ENCODE peak calls at places on chromosomes 13 and 19, in nine cellular contexts. One of them, this sample, is unnamed.

GRCh38 chr19:36215276-36216171 is 618 bp downstream of the ZNF146 start:
- DNase-seq in dorsolateral prefrontal cortex: no peak
- DNase-seq in A549: peak
- DNase-seq in fibroblast of lung: peak
- DNase-seq in GM23338: peak
- DNase-seq in adrenal gland: no peak
- DNase-seq in fibroblast of pulmonary artery: peak
- DNase-seq in pancreas: no peak
- DNase-seq in IMR-90: peak
- DNase-seq in this sample: peak

GRCh38 chr13:23608704-23609413 is 38.6 kb downstream of the TNFRSF19 start:
- DNase-seq in dorsolateral prefrontal cortex: no peak
- DNase-seq in A549: no peak
- DNase-seq in fibroblast of lung: no peak
- DNase-seq in GM23338: no peak
- DNase-seq in adrenal gland: peak
- DNase-seq in fibroblast of pulmonary artery: no peak
- DNase-seq in pancreas: peak
- DNase-seq in IMR-90: peak
- DNase-seq in this sample: peak

GRCh38 chr13:27274631-27275030 is 4.0 kb downstream of the RASL11A start:
- DNase-seq in dorsolateral prefrontal cortex: no peak
- DNase-seq in A549: no peak
- DNase-seq in fibroblast of lung: no peak
- DNase-seq in GM23338: no peak
- DNase-seq in adrenal gland: no peak
- DNase-seq in fibroblast of pulmonary artery: no peak
- DNase-seq in pancreas: no peak
- DNase-seq in IMR-90: no peak
- DNase-seq in this sample: no peak

GRCh38 chr13:30120133-30120822 is 187.1 kb downstream of the KATNAL1 start:
- DNase-seq in dorsolateral prefrontal cortex: no peak
- DNase-seq in A549: no peak
- DNase-seq in fibroblast of lung: no peak
- DNase-seq in GM23338: no peak
- DNase-seq in adrenal gland: no peak
- DNase-seq in fibroblast of pulmonary artery: no peak
- DNase-seq in pancreas: no peak
- DNase-seq in IMR-90: no peak
- DNase-seq in this sample: no peak

GRCh38 chr13:44629465-44630183 is 53.5 kb upstream of the TSC22D1 start:
- DNase-seq in dorsolateral prefrontal cortex: no peak
- DNase-seq in A549: no peak
- DNase-seq in fibroblast of lung: peak
- DNase-seq in GM23338: no peak
- DNase-seq in adrenal gland: no peak
- DNase-seq in fibroblast of pulmonary artery: peak
- DNase-seq in pancreas: no peak
- DNase-seq in IMR-90: peak
- DNase-seq in this sample: peak

GRCh38 chr19:12664406-12665280 is 1.9 kb downstream of the MAN2B1 start:
- DNase-seq in dorsolateral prefrontal cortex: no peak
- DNase-seq in A549: no peak
- DNase-seq in fibroblast of lung: no peak
- DNase-seq in GM23338: peak
- DNase-seq in adrenal gland: no peak
- DNase-seq in fibroblast of pulmonary artery: no peak
- DNase-seq in pancreas: no peak
- DNase-seq in IMR-90: no peak
- DNase-seq in this sample: peak

GRCh38 chr19:43432866-43433673 is 18.4 kb downstream of the TEX101 start:
- DNase-seq in dorsolateral prefrontal cortex: no peak
- DNase-seq in A549: peak
- DNase-seq in fibroblast of lung: peak
- DNase-seq in GM23338: peak
- DNase-seq in adrenal gland: peak
- DNase-seq in fibroblast of pulmonary artery: peak
- DNase-seq in pancreas: peak
- DNase-seq in IMR-90: peak
- DNase-seq in this sample: peak

GRCh38 chr19:4096049-4096892 is 27.7 kb downstream of the MAP2K2 start:
- DNase-seq in dorsolateral prefrontal cortex: no peak
- DNase-seq in A549: no peak
- DNase-seq in fibroblast of lung: no peak
- DNase-seq in GM23338: no peak
- DNase-seq in adrenal gland: peak
- DNase-seq in fibroblast of pulmonary artery: no peak
- DNase-seq in pancreas: no peak
- DNase-seq in IMR-90: no peak
- DNase-seq in this sample: no peak

GRCh38 chr13:100811431-100811830 is 136.8 kb upstream of the TMTC4 start:
- DNase-seq in dorsolateral prefrontal cortex: no peak
- DNase-seq in A549: no peak
- DNase-seq in fibroblast of lung: no peak
- DNase-seq in GM23338: no peak
- DNase-seq in adrenal gland: no peak
- DNase-seq in fibroblast of pulmonary artery: no peak
- DNase-seq in pancreas: no peak
- DNase-seq in IMR-90: no peak
- DNase-seq in this sample: no peak

GRCh38 chr19:23321953-23322549 is 71.9 kb upstream of the ZNF724 start:
- DNase-seq in dorsolateral prefrontal cortex: no peak
- DNase-seq in A549: no peak
- DNase-seq in fibroblast of lung: no peak
- DNase-seq in GM23338: no peak
- DNase-seq in adrenal gland: no peak
- DNase-seq in fibroblast of pulmonary artery: no peak
- DNase-seq in pancreas: no peak
- DNase-seq in IMR-90: no peak
- DNase-seq in this sample: no peak

GRCh38 chr19:398719-399118 is 10.2 kb downstream of the C2CD4C start:
- DNase-seq in dorsolateral prefrontal cortex: peak
- DNase-seq in A549: no peak
- DNase-seq in fibroblast of lung: no peak
- DNase-seq in GM23338: no peak
- DNase-seq in adrenal gland: no peak
- DNase-seq in fibroblast of pulmonary artery: no peak
- DNase-seq in pancreas: peak
- DNase-seq in IMR-90: no peak
- DNase-seq in this sample: no peak
- TF ChIP-seq CTCF in dorsolateral prefrontal cortex: no peak
- TF ChIP-seq CTCF in A549: no peak
- TF ChIP-seq CTCF in fibroblast of lung: no peak
- TF ChIP-seq CTCF in GM23338: no peak
- TF ChIP-seq CTCF in adrenal gland: no peak
- TF ChIP-seq CTCF in fibroblast of pulmonary artery: no peak
- TF ChIP-seq CTCF in pancreas: no peak
- TF ChIP-seq CTCF in IMR-90: no peak
- TF ChIP-seq CTCF in this sample: no peak

DNA sequence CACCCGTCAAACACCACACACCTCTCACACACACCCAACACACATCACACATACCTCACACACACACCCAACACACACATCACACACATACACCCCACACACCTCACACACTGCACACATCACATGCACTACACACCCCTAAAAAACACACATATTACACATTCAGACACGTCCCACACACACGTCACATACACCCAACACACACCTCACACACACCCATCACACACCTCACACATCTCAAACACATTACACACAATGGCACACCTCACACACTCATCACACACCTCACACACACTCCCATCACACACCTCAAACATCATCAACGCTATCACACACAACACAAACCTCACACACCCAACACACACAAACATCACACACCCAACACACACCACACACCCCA is 133.1 kb downstream of the CRYL1 start:
- DNase-seq in dorsolateral prefrontal cortex: no peak
- DNase-seq in A549: no peak
- DNase-seq in fibroblast of lung: no peak
- DNase-seq in GM23338: no peak
- DNase-seq in adrenal gland: no peak
- DNase-seq in fibroblast of pulmonary artery: no peak
- DNase-seq in pancreas: no peak
- DNase-seq in IMR-90: no peak
- DNase-seq in this sample: no peak
- H3K4me3 ChIP-seq in dorsolateral prefrontal cortex: no peak
- H3K4me3 ChIP-seq in A549: no peak
- H3K4me3 ChIP-seq in fibroblast of lung: no peak
- H3K4me3 ChIP-seq in GM23338: no peak
- H3K4me3 ChIP-seq in adrenal gland: no peak
- H3K4me3 ChIP-seq in fibroblast of pulmonary artery: no peak
- H3K4me3 ChIP-seq in pancreas: no peak
- H3K4me3 ChIP-seq in IMR-90: no peak
- H3K4me3 ChIP-seq in this sample: no peak

GRCh38 chr13:35957174-35957867 is 173.9 kb downstream of the DCLK1 start:
- DNase-seq in dorsolateral prefrontal cortex: no peak
- DNase-seq in A549: no peak
- DNase-seq in fibroblast of lung: peak
- DNase-seq in GM23338: no peak
- DNase-seq in adrenal gland: no peak
- DNase-seq in fibroblast of pulmonary artery: peak
- DNase-seq in pancreas: no peak
- DNase-seq in IMR-90: peak
- DNase-seq in this sample: peak

GRCh38 chr13:35954207-35954560 is 177.0 kb downstream of the DCLK1 start:
- DNase-seq in dorsolateral prefrontal cortex: no peak
- DNase-seq in A549: no peak
- DNase-seq in fibroblast of lung: no peak
- DNase-seq in GM23338: no peak
- DNase-seq in adrenal gland: no peak
- DNase-seq in fibroblast of pulmonary artery: no peak
- DNase-seq in pancreas: no peak
- DNase-seq in IMR-90: no peak
- DNase-seq in this sample: no peak

GRCh38 chr13:35957996-35958395 is 173.2 kb downstream of the DCLK1 start:
- DNase-seq in dorsolateral prefrontal cortex: no peak
- DNase-seq in A549: no peak
- DNase-seq in fibroblast of lung: no peak
- DNase-seq in GM23338: no peak
- DNase-seq in adrenal gland: no peak
- DNase-seq in fibroblast of pulmonary artery: no peak
- DNase-seq in pancreas: no peak
- DNase-seq in IMR-90: no peak
- DNase-seq in this sample: no peak

GRCh38 chr13:35956074-35956473 is 175.1 kb downstream of the DCLK1 start:
- DNase-seq in dorsolateral prefrontal cortex: no peak
- DNase-seq in A549: no peak
- DNase-seq in fibroblast of lung: no peak
- DNase-seq in GM23338: no peak
- DNase-seq in adrenal gland: no peak
- DNase-seq in fibroblast of pulmonary artery: no peak
- DNase-seq in pancreas: no peak
- DNase-seq in IMR-90: no peak
- DNase-seq in this sample: no peak

GRCh38 chr13:35953537-35954206 is 177.5 kb downstream of the DCLK1 start:
- DNase-seq in dorsolateral prefrontal cortex: peak
- DNase-seq in A549: peak
- DNase-seq in fibroblast of lung: peak
- DNase-seq in GM23338: peak
- DNase-seq in adrenal gland: peak
- DNase-seq in fibroblast of pulmonary artery: peak
- DNase-seq in pancreas: peak
- DNase-seq in IMR-90: peak
- DNase-seq in this sample: peak
- TF ChIP-seq CTCF in dorsolateral prefrontal cortex: peak
- TF ChIP-seq CTCF in A549: peak
- TF ChIP-seq CTCF in fibroblast of lung: peak
- TF ChIP-seq CTCF in GM23338: peak
- TF ChIP-seq CTCF in adrenal gland: peak
- TF ChIP-seq CTCF in fibroblast of pulmonary artery: peak
- TF ChIP-seq CTCF in pancreas: peak
- TF ChIP-seq CTCF in IMR-90: peak
- TF ChIP-seq CTCF in this sample: peak

DNA sequence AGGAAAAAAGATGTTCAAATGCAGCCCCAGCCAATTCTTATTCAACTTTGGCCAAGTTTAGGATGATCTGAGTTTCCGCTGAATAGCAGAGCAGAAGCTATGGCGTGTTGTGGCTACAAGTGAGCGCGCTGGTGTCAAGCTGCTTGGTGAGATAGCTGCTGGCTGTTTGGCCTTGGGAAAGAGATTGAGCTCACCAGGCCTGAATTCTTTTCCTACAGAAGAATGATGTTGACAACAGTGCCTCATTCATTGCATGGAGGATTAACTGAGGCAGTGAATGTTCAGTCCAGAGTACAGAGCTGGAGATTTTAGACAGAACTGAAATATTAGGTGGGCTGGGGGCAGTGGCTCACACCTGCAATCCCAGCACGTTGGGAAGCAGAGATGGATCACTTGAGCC is 31.5 kb upstream of the MAP3K10 start:
- DNase-seq in dorsolateral prefrontal cortex: no peak
- DNase-seq in A549: no peak
- DNase-seq in fibroblast of lung: no peak
- DNase-seq in GM23338: no peak
- DNase-seq in adrenal gland: no peak
- DNase-seq in fibroblast of pulmonary artery: no peak
- DNase-seq in pancreas: no peak
- DNase-seq in IMR-90: no peak
- DNase-seq in this sample: no peak
- H3K4me3 ChIP-seq in dorsolateral prefrontal cortex: no peak
- H3K4me3 ChIP-seq in A549: no peak
- H3K4me3 ChIP-seq in fibroblast of lung: no peak
- H3K4me3 ChIP-seq in GM23338: no peak
- H3K4me3 ChIP-seq in adrenal gland: no peak
- H3K4me3 ChIP-seq in fibroblast of pulmonary artery: no peak
- H3K4me3 ChIP-seq in pancreas: no peak
- H3K4me3 ChIP-seq in IMR-90: no peak
- H3K4me3 ChIP-seq in this sample: no peak

This sample was measured in cardiac fibroblast.